ENCODE peak calls at places on chromosomes 2 and 18, in eight cellular contexts. One of them, this sample, is unnamed.

GRCh38 chr2:65300134-65300771 is 72.6 kb downstream of the ACTR2 start:
- DNase-seq in brain microvascular endothelial cell: peak
- DNase-seq in activated CD8-positive, alpha-beta memory T cell treated with anti-CD3 and anti-CD28 coated beads for 48 hours: no peak
- DNase-seq in T-helper 17 cell: no peak
- DNase-seq in AG04450: no peak
- DNase-seq in dermis blood vessel endothelial cell: no peak
- DNase-seq in IMR-90: peak
- DNase-seq in activated CD8-positive, alpha-beta T cell treated with anti-CD3 and anti-CD28 coated beads for 36 hours: peak
- DNase-seq in this sample: peak

GRCh38 chr18:74652392-74652988 is 54.8 kb downstream of the ZNF407 start:
- DNase-seq in brain microvascular endothelial cell: peak
- DNase-seq in activated CD8-positive, alpha-beta memory T cell treated with anti-CD3 and anti-CD28 coated beads for 48 hours: no peak
- DNase-seq in T-helper 17 cell: no peak
- DNase-seq in AG04450: peak
- DNase-seq in dermis blood vessel endothelial cell: peak
- DNase-seq in IMR-90: peak
- DNase-seq in activated CD8-positive, alpha-beta T cell treated with anti-CD3 and anti-CD28 coated beads for 36 hours: no peak
- DNase-seq in this sample: peak

GRCh38 chr2:11505652-11506610 is 27.9 kb upstream of the GREB1 start:
- DNase-seq in brain microvascular endothelial cell: no peak
- DNase-seq in activated CD8-positive, alpha-beta memory T cell treated with anti-CD3 and anti-CD28 coated beads for 48 hours: no peak
- DNase-seq in T-helper 17 cell: no peak
- DNase-seq in AG04450: no peak
- DNase-seq in dermis blood vessel endothelial cell: peak
- DNase-seq in IMR-90: no peak
- DNase-seq in activated CD8-positive, alpha-beta T cell treated with anti-CD3 and anti-CD28 coated beads for 36 hours: no peak
- DNase-seq in this sample: no peak

GRCh38 chr2:19574788-19575260 is 216.4 kb upstream of the OSR1 start:
- DNase-seq in brain microvascular endothelial cell: peak
- DNase-seq in activated CD8-positive, alpha-beta memory T cell treated with anti-CD3 and anti-CD28 coated beads for 48 hours: no peak
- DNase-seq in T-helper 17 cell: no peak
- DNase-seq in AG04450: peak
- DNase-seq in dermis blood vessel endothelial cell: peak
- DNase-seq in IMR-90: peak
- DNase-seq in activated CD8-positive, alpha-beta T cell treated with anti-CD3 and anti-CD28 coated beads for 36 hours: no peak
- DNase-seq in this sample: peak

GRCh38 chr2:101339236-101339865 is 30.9 kb upstream of the RNF149 start:
- DNase-seq in brain microvascular endothelial cell: no peak
- DNase-seq in activated CD8-positive, alpha-beta memory T cell treated with anti-CD3 and anti-CD28 coated beads for 48 hours: no peak
- DNase-seq in T-helper 17 cell: no peak
- DNase-seq in AG04450: no peak
- DNase-seq in dermis blood vessel endothelial cell: no peak
- DNase-seq in IMR-90: no peak
- DNase-seq in activated CD8-positive, alpha-beta T cell treated with anti-CD3 and anti-CD28 coated beads for 36 hours: no peak
- DNase-seq in this sample: no peak

GRCh38 chr18:57437433-57437781 is 2.2 kb downstream of the ONECUT2 start:
- DNase-seq in brain microvascular endothelial cell: no peak
- DNase-seq in activated CD8-positive, alpha-beta memory T cell treated with anti-CD3 and anti-CD28 coated beads for 48 hours: no peak
- DNase-seq in T-helper 17 cell: no peak
- DNase-seq in AG04450: no peak
- DNase-seq in dermis blood vessel endothelial cell: no peak
- DNase-seq in IMR-90: no peak
- DNase-seq in activated CD8-positive, alpha-beta T cell treated with anti-CD3 and anti-CD28 coated beads for 36 hours: no peak
- DNase-seq in this sample: no peak

GRCh38 chr2:28755411-28755810 is 3.8 kb downstream of the PPP1CB start:
- DNase-seq in brain microvascular endothelial cell: peak
- DNase-seq in activated CD8-positive, alpha-beta memory T cell treated with anti-CD3 and anti-CD28 coated beads for 48 hours: no peak
- DNase-seq in T-helper 17 cell: no peak
- DNase-seq in AG04450: no peak
- DNase-seq in dermis blood vessel endothelial cell: no peak
- DNase-seq in IMR-90: peak
- DNase-seq in activated CD8-positive, alpha-beta T cell treated with anti-CD3 and anti-CD28 coated beads for 36 hours: no peak
- DNase-seq in this sample: no peak

GRCh38 chr2:231512222-231512621 is 18.0 kb downstream of the NMUR1 start:
- DNase-seq in brain microvascular endothelial cell: peak
- DNase-seq in activated CD8-positive, alpha-beta memory T cell treated with anti-CD3 and anti-CD28 coated beads for 48 hours: no peak
- DNase-seq in T-helper 17 cell: no peak
- DNase-seq in AG04450: no peak
- DNase-seq in dermis blood vessel endothelial cell: no peak
- DNase-seq in IMR-90: no peak
- DNase-seq in activated CD8-positive, alpha-beta T cell treated with anti-CD3 and anti-CD28 coated beads for 36 hours: no peak
- DNase-seq in this sample: no peak